ENCODE peak calls at places on chromosomes 3 and 15, in seven cellular contexts. Y, K, Z, E, M, H and D are unnamed samples. For H3K36me3, the result is how much of the 10 kb centered on the place peaks cover.

GRCh38 chr3:27607370-27607769 is 114.8 kb downstream of the EOMES start:
- DNase-seq in Y (no peak), H (no peak), E (no peak), Z (no peak), M (no peak), K (no peak), D (no peak)

GRCh38 chr3:78455737-78456136 is 1312.1 kb downstream of the ROBO1 start:
- DNase-seq in K (no peak), H (no peak), M (no peak), E (no peak), Z (no peak), Y (no peak), D (no peak)

GRCh38 chr15:25736451-25736850 is 126.7 kb downstream of the ATP10A start:
- DNase-seq in M (no peak), Z (no peak), H (no peak), K (no peak), Y (no peak), E (no peak), D (no peak)

GRCh38 chr3:141386080-141386594 is 17.8 kb downstream of the ZBTB38 start:
- DNase-seq in H (no peak), Y (no peak), Z (no peak), M (no peak), K (no peak), E (no peak), D (no peak)

GRCh38 chr3:72938471-72939265 is 50.8 kb downstream of the GXYLT2 start:
- DNase-seq in Z (peak), K (peak), M (peak), H (peak), Y (peak), E (no peak), D (no peak)

GRCh38 chr15:52217186-52217585 is 26.0 kb upstream of the GNB5 start:
- DNase-seq in H (peak), K (no peak), Y (peak), M (peak), E (no peak), Z (no peak), D (no peak)

GRCh38 chr3:131349946-131350347 is 31.6 kb upstream of the NUDT16 start:
- DNase-seq in Z (no peak), K (peak), E (no peak), H (no peak), Y (no peak), M (no peak), D (no peak)

GRCh38 chr3:53155763-53156162 is 5.2 kb upstream of the PRKCD start:
- DNase-seq in E (no peak), K (no peak), Y (peak), M (no peak), Z (no peak), H (peak), D (no peak)

GRCh38 chr3:151395806-151396205 is 11.3 kb upstream of the P2RY12 start:
- DNase-seq in E (no peak), M (no peak), H (no peak), Z (no peak), K (no peak), Y (no peak), D (no peak)

GRCh38 chr15:88312941-88313579 is 56.5 kb upstream of the NTRK3 start:
- DNase-seq in Z (no peak), M (no peak), E (no peak), Y (no peak), H (no peak), K (no peak), D (no peak)

GRCh38 chr3:195114026-195114425 is 156.9 kb downstream of the XXYLT1 start:
- DNase-seq in H (no peak), K (no peak), Z (no peak), M (no peak), E (no peak), Y (no peak), D (no peak)

GRCh38 chr3:187955076-187955952 is 198.6 kb upstream of the LPP start:
- DNase-seq in M (no peak), Y (no peak), K (no peak), Z (peak), H (no peak), E (no peak), D (no peak)

GRCh38 chr3:108131795-108132134 is 40.9 kb upstream of the CD47 start:
- DNase-seq in M (no peak), Z (no peak), K (no peak), H (no peak), Y (no peak), E (no peak), D (no peak)

GRCh38 chr3:186788482-186789370 is 5.3 kb downstream of the EIF4A2 start:
- DNase-seq in Y (no peak), E (no peak), Z (no peak), M (peak), H (no peak), K (no peak), D (no peak)

GRCh38 chr15:26758079-26758478 is 14.8 kb downstream of the GABRB3 start:
- DNase-seq in Z (no peak), H (no peak), Y (no peak), M (no peak), K (no peak), E (no peak), D (no peak)

GRCh38 chr3:38605981-38606380 is 43.5 kb downstream of the SCN5A start:
- DNase-seq in Z (no peak), H (no peak), K (no peak), M (no peak), Y (no peak), E (no peak), D (peak)

GRCh38 chr3:188472331-188472730 is 318.4 kb downstream of the LPP start:
- DNase-seq in E (no peak), K (no peak), Z (no peak), M (no peak), H (no peak), Y (no peak), D (no peak)

GRCh38 chr15:50542051-50542450 is 4.4 kb downstream of the USP50 start:
- DNase-seq in H (no peak), Z (peak), K (no peak), Y (no peak), M (no peak), E (no peak), D (no peak)

GRCh38 chr15:101432982-101433381 is 56.5 kb downstream of the PCSK6 start:
- DNase-seq in K (no peak), E (no peak), H (no peak), Z (no peak), Y (no peak), M (no peak), D (no peak)

GRCh38 chr15:83904107-83904720 is 250.3 kb downstream of the ADAMTSL3 start:
- DNase-seq in E (no peak), H (no peak), K (no peak), Z (no peak), M (no peak), Y (no peak), D (no peak)

GRCh38 chr3:53802256-53802880 is 43.9 kb downstream of the CHDH start:
- DNase-seq in H (no peak), E (no peak), Y (no peak), M (no peak), Z (no peak), K (no peak), D (peak)

GRCh38 chr3:21934576-21934975 is 183.6 kb upstream of the ZNF385D start:
- DNase-seq in Y (no peak), H (no peak), M (no peak), K (no peak), E (no peak), Z (no peak), D (no peak)

GRCh38 chr15:85504739-85505676 is 124.6 kb downstream of the AKAP13 start:
- DNase-seq in M (peak), H (peak), Y (peak), Z (peak), E (no peak), K (peak), D (no peak)

GRCh38 chr15:66387176-66388056 is 704 bp downstream of the MAP2K1 start:
- DNase-seq in M (peak), H (peak), Y (peak), K (peak), Z (peak), E (peak), D (peak)
- TF ChIP-seq CTCF in M (peak), H (no peak), Y (no peak), K (peak), Z (peak), E (peak), D (peak)

GRCh38 chr3:10274601-10275000 is 18.1 kb downstream of the GHRL start:
- DNase-seq in E (no peak), Y (no peak), H (no peak), Z (no peak), M (no peak), K (no peak), D (peak)

GRCh38 chr3:10278501-10278900 is 14.2 kb downstream of the GHRL start:
- DNase-seq in M (no peak), Y (no peak), K (no peak), E (no peak), Z (no peak), H (no peak), D (no peak)

GRCh38 chr3:10279384-10280176 is 13.2 kb downstream of the GHRL start:
- DNase-seq in H (no peak), Y (no peak), M (peak), K (no peak), E (no peak), Z (no peak), D (peak)

GRCh38 chr3:10280177-10280529 is 12.6 kb downstream of the GHRL start:
- DNase-seq in E (no peak), M (peak), H (no peak), Z (no peak), K (no peak), Y (no peak), D (peak)

GRCh38 chr3:10277115-10277625 is 15.6 kb downstream of the GHRL start:
- DNase-seq in Y (no peak), Z (no peak), H (no peak), M (no peak), E (no peak), K (no peak), D (peak)
- H3K36me3 ChIP-seq in Y (under half), Z (under half), H (half or more), M (half or more), E (under half), K (under half), D (half or more)

GRCh38 chr3:160796813-160797164 is 40.8 kb downstream of the PPM1L start:
- DNase-seq in H (no peak), E (no peak), M (no peak), Z (peak), Y (peak), K (no peak), D (no peak)

GRCh38 chr3:160806094-160806493 is 50.1 kb downstream of the PPM1L start:
- DNase-seq in Y (no peak), H (no peak), M (no peak), Z (no peak), E (no peak), K (no peak), D (no peak)

GRCh38 chr3:160804762-160805161 is 48.7 kb downstream of the PPM1L start:
- DNase-seq in M (no peak), E (no peak), Z (no peak), K (peak), Y (no peak), H (peak), D (no peak)

GRCh38 chr3:160797306-160797705 is 41.3 kb downstream of the PPM1L start:
- DNase-seq in Z (no peak), K (no peak), H (no peak), Y (no peak), E (no peak), M (no peak), D (no peak)

DNA sequence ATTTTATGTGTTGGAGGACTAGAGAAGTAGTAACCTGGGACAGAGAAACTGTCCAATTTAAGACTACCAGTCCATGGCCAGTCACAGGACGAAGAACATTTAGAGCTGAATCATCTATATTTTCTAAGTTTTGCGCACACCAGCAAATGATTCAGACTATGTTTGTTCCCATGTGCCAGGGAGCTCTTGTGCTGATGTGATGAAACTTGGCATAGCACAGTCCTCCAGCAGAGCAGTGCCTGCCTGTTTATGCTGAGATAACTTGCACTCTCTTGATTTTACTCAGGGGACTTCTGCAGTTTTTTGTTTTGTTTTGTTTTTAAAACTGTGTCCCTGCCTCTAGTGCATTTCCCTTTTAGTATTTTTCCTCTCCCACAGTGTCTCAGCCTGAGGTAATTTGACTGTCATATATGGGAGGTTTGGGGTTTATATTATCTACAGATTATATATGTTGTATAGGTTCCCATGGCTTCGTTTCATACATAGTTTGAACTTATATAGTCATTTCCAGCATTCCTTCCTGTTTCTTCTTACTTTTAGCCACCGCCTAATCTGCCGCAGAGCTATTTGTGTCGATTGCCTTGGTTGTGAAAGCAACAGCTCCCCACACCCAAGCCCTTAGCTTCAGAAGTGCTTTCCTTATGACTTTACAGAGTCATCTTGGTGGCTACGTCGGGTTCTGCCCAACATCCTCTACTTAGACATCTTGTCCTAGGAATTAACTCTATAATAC is 45.5 kb downstream of the PPM1L start:
- DNase-seq in Y (no peak), E (no peak), M (no peak), H (peak), Z (no peak), K (no peak), D (no peak)
- TF ChIP-seq POLR2AphosphoS5 in Y (no peak), E (no peak), M (no peak), H (peak), Z (no peak), K (no peak), D (no peak)

GRCh38 chr3:76024640-76025039 is 239.3 kb upstream of the ZNF717 start:
- DNase-seq in Y (no peak), K (peak), Z (peak), H (no peak), M (peak), E (no peak), D (no peak)
- TF ChIP-seq CTCF in Y (peak), K (peak), Z (peak), H (no peak), M (peak), E (no peak), D (no peak)